ENCODE peak calls at places on chromosomes 13 and 19, in ten cellular contexts. One of them, this sample, is unnamed.
A peak's percentile ranks its signal among the peaks of the same experiment; 100 is the strongest.

GRCh38 chr13:99288069-99288468 is 19.1 kb downstream of the GPR183 start:
- DNase-seq in testis: no peak
- DNase-seq in psoas muscle: no peak
- DNase-seq in RWPE1: no peak
- DNase-seq in activated B cell treated with CpG ODN at 0.5 μM for 24 hours: no peak
- DNase-seq in right atrium auricular region: no peak
- DNase-seq in HCT116: no peak
- DNase-seq in Peyer's patch: no peak
- DNase-seq in AG09319: no peak
- DNase-seq in left ventricle myocardium inferior: no peak
- DNase-seq in this sample: no peak

GRCh38 chr13:52832268-52832667 is 16.2 kb downstream of the PCDH8 start:
- DNase-seq in left ventricle myocardium inferior: no peak
- DNase-seq in Peyer's patch: no peak
- DNase-seq in testis: no peak
- DNase-seq in RWPE1: no peak
- DNase-seq in AG09319: no peak
- DNase-seq in psoas muscle: no peak
- DNase-seq in HCT116: no peak
- DNase-seq in activated B cell treated with CpG ODN at 0.5 μM for 24 hours: no peak
- DNase-seq in right atrium auricular region: no peak
- DNase-seq in this sample: no peak

GRCh38 chr13:102392810-102393209 is 9.0 kb downstream of the FGF14 start:
- DNase-seq in AG09319: no peak
- DNase-seq in left ventricle myocardium inferior: no peak
- DNase-seq in HCT116: no peak
- DNase-seq in activated B cell treated with CpG ODN at 0.5 μM for 24 hours: no peak
- DNase-seq in RWPE1: no peak
- DNase-seq in testis: no peak
- DNase-seq in psoas muscle: no peak
- DNase-seq in right atrium auricular region: no peak
- DNase-seq in Peyer's patch: no peak
- DNase-seq in this sample: no peak

GRCh38 chr13:32262619-32263018 is 52.5 kb downstream of the ZAR1L start:
- DNase-seq in Peyer's patch: no peak
- DNase-seq in psoas muscle: no peak
- DNase-seq in left ventricle myocardium inferior: no peak
- DNase-seq in RWPE1: no peak
- DNase-seq in testis: no peak
- DNase-seq in right atrium auricular region: no peak
- DNase-seq in AG09319: no peak
- DNase-seq in HCT116: no peak
- DNase-seq in activated B cell treated with CpG ODN at 0.5 μM for 24 hours: no peak
- DNase-seq in this sample: no peak

GRCh38 chr13:47188802-47189201 is 291.9 kb upstream of the HTR2A start:
- DNase-seq in HCT116: no peak
- DNase-seq in RWPE1: no peak
- DNase-seq in right atrium auricular region: no peak
- DNase-seq in left ventricle myocardium inferior: no peak
- DNase-seq in psoas muscle: no peak
- DNase-seq in Peyer's patch: no peak
- DNase-seq in AG09319: peak; percentile 64
- DNase-seq in testis: no peak
- DNase-seq in activated B cell treated with CpG ODN at 0.5 μM for 24 hours: no peak
- DNase-seq in this sample: no peak

GRCh38 chr13:74465279-74465678 is 331.1 kb upstream of the KLF12 start:
- DNase-seq in left ventricle myocardium inferior: no peak
- DNase-seq in Peyer's patch: no peak
- DNase-seq in psoas muscle: no peak
- DNase-seq in HCT116: no peak
- DNase-seq in right atrium auricular region: no peak
- DNase-seq in RWPE1: no peak
- DNase-seq in testis: no peak
- DNase-seq in activated B cell treated with CpG ODN at 0.5 μM for 24 hours: no peak
- DNase-seq in AG09319: no peak
- DNase-seq in this sample: no peak

GRCh38 chr13:99766641-99767045 is 204.9 kb downstream of the ZIC5 start:
- DNase-seq in psoas muscle: no peak
- DNase-seq in AG09319: no peak
- DNase-seq in HCT116: no peak
- DNase-seq in activated B cell treated with CpG ODN at 0.5 μM for 24 hours: no peak
- DNase-seq in RWPE1: no peak
- DNase-seq in left ventricle myocardium inferior: no peak
- DNase-seq in right atrium auricular region: no peak
- DNase-seq in Peyer's patch: no peak
- DNase-seq in testis: no peak
- DNase-seq in this sample: no peak

GRCh38 chr13:26985285-26985878 is 186.2 kb downstream of the USP12 start:
- DNase-seq in AG09319: peak; percentile 57
- DNase-seq in left ventricle myocardium inferior: no peak
- DNase-seq in psoas muscle: no peak
- DNase-seq in RWPE1: peak; percentile 72
- DNase-seq in testis: peak; percentile 88
- DNase-seq in Peyer's patch: peak; percentile 90
- DNase-seq in right atrium auricular region: peak; percentile 87
- DNase-seq in activated B cell treated with CpG ODN at 0.5 μM for 24 hours: no peak
- DNase-seq in HCT116: peak; percentile 76
- DNase-seq in this sample: no peak

GRCh38 chr19:56114051-56114694 is 6.9 kb downstream of the ZNF787 start:
- DNase-seq in psoas muscle: no peak
- DNase-seq in Peyer's patch: no peak
- DNase-seq in HCT116: no peak
- DNase-seq in activated B cell treated with CpG ODN at 0.5 μM for 24 hours: no peak
- DNase-seq in RWPE1: no peak
- DNase-seq in right atrium auricular region: no peak
- DNase-seq in left ventricle myocardium inferior: no peak
- DNase-seq in testis: no peak
- DNase-seq in AG09319: no peak
- DNase-seq in this sample: peak; percentile 70

GRCh38 chr13:40922437-40923040 is 96.6 kb downstream of the ELF1 start:
- DNase-seq in RWPE1: no peak
- DNase-seq in activated B cell treated with CpG ODN at 0.5 μM for 24 hours: no peak
- DNase-seq in testis: peak; percentile 36
- DNase-seq in left ventricle myocardium inferior: peak; percentile 22
- DNase-seq in psoas muscle: no peak
- DNase-seq in HCT116: no peak
- DNase-seq in AG09319: no peak
- DNase-seq in Peyer's patch: peak; percentile 81
- DNase-seq in right atrium auricular region: no peak
- DNase-seq in this sample: no peak

GRCh38 chr13:40916207-40916998 is 102.7 kb downstream of the ELF1 start:
- DNase-seq in AG09319: no peak
- DNase-seq in left ventricle myocardium inferior: no peak
- DNase-seq in right atrium auricular region: no peak
- DNase-seq in HCT116: no peak
- DNase-seq in testis: no peak
- DNase-seq in RWPE1: no peak
- DNase-seq in activated B cell treated with CpG ODN at 0.5 μM for 24 hours: no peak
- DNase-seq in psoas muscle: no peak
- DNase-seq in Peyer's patch: no peak
- DNase-seq in this sample: no peak

DNA sequence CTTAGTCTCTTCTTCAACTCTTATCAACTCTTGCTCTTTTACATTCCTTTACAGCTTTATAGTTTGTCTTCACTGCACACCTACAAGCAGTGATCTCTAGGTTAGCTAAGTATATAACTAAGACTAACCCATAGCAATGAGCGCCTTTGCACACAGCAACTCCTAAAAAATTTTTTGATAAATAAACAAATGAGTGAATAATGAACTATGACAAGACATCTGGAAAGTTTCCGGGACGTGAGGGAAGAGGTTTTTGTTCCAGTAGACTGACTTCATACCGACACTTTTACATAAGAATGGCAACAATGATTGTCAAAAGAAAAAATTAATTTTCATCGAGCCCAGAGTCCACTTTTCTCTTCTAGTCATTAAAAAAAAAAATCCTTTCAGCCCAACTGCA is 98.3 kb downstream of the ELF1 start:
- DNase-seq in AG09319: no peak
- DNase-seq in RWPE1: no peak
- DNase-seq in Peyer's patch: no peak
- DNase-seq in testis: no peak
- DNase-seq in activated B cell treated with CpG ODN at 0.5 μM for 24 hours: no peak
- DNase-seq in right atrium auricular region: no peak
- DNase-seq in left ventricle myocardium inferior: no peak
- DNase-seq in psoas muscle: no peak
- DNase-seq in HCT116: no peak
- DNase-seq in this sample: no peak
- TF ChIP-seq CTCF in AG09319: no peak
- TF ChIP-seq CTCF in RWPE1: no peak
- TF ChIP-seq CTCF in Peyer's patch: no peak
- TF ChIP-seq CTCF in testis: no peak
- TF ChIP-seq CTCF in activated B cell treated with CpG ODN at 0.5 μM for 24 hours: no peak
- TF ChIP-seq CTCF in right atrium auricular region: no peak
- TF ChIP-seq CTCF in left ventricle myocardium inferior: no peak
- TF ChIP-seq CTCF in psoas muscle: no peak
- TF ChIP-seq CTCF in HCT116: no peak
- TF ChIP-seq CTCF in this sample: no peak

GRCh38 chr19:3691372-3691716 is 8.9 kb downstream of the PIP5K1C start:
- DNase-seq in activated B cell treated with CpG ODN at 0.5 μM for 24 hours: no peak
- DNase-seq in right atrium auricular region: no peak
- DNase-seq in AG09319: no peak
- DNase-seq in psoas muscle: no peak
- DNase-seq in left ventricle myocardium inferior: no peak
- DNase-seq in RWPE1: no peak
- DNase-seq in testis: no peak
- DNase-seq in HCT116: no peak
- DNase-seq in Peyer's patch: no peak
- DNase-seq in this sample: no peak

GRCh38 chr19:3693030-3693925 is 7.0 kb downstream of the PIP5K1C start:
- DNase-seq in activated B cell treated with CpG ODN at 0.5 μM for 24 hours: no peak
- DNase-seq in RWPE1: no peak
- DNase-seq in HCT116: no peak
- DNase-seq in AG09319: no peak
- DNase-seq in right atrium auricular region: no peak
- DNase-seq in psoas muscle: no peak
- DNase-seq in testis: no peak
- DNase-seq in left ventricle myocardium inferior: no peak
- DNase-seq in Peyer's patch: no peak
- DNase-seq in this sample: peak; percentile 53

GRCh38 chr19:3691726-3692125 is 8.5 kb downstream of the PIP5K1C start:
- DNase-seq in activated B cell treated with CpG ODN at 0.5 μM for 24 hours: no peak
- DNase-seq in right atrium auricular region: no peak
- DNase-seq in Peyer's patch: no peak
- DNase-seq in HCT116: no peak
- DNase-seq in RWPE1: no peak
- DNase-seq in psoas muscle: no peak
- DNase-seq in left ventricle myocardium inferior: no peak
- DNase-seq in AG09319: no peak
- DNase-seq in testis: no peak
- DNase-seq in this sample: no peak

GRCh38 chr19:3690551-3691371 is 9.5 kb downstream of the PIP5K1C start:
- DNase-seq in AG09319: no peak
- DNase-seq in activated B cell treated with CpG ODN at 0.5 μM for 24 hours: no peak
- DNase-seq in testis: no peak
- DNase-seq in right atrium auricular region: no peak
- DNase-seq in HCT116: no peak
- DNase-seq in psoas muscle: no peak
- DNase-seq in Peyer's patch: no peak
- DNase-seq in left ventricle myocardium inferior: no peak
- DNase-seq in RWPE1: no peak
- DNase-seq in this sample: peak; percentile 64

DNA sequence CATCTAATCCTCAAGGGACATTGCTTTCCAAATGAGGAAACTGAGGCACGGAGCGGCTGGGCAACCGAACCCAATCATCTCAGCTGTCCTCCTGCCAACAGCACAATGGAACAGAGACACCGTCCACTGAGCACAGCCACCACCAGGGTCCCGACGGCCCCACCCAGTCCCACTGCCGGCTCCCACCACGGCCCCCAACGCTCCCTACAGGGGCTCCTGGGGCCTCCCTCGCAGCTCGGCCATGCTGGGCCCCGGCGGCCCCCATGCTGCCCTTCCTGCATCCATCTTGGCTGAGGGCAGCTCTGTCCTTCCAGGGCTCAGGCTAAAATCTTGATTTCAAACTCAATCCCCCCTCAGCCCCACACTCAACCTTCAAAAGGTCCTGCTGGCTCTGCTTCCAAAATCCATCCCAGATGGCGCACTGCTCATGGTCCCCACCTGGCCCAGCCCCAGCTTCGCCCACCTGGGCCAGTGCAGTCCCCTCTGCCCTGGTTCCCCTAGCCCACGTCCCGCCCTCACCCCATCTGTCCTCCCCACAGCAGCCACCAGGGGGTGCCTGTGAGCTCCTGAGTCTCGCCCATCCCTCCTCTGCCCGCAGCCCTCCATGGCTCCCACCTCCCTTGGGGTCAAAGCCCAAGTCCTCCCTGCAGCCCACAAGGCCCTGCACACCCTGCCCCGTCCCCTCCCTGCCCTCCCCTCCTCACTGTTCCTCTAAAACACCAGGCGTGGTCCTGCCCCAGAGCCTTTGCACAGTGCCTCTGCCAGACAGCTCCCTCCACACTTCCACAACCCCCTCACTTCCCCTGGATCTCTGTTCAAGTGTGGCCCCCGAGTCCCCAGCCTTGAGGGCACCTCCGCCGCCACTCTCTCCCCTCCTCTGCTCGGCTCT is 7.9 kb downstream of the PIP5K1C start:
- DNase-seq in activated B cell treated with CpG ODN at 0.5 μM for 24 hours: peak; percentile 54
- DNase-seq in left ventricle myocardium inferior: no peak
- DNase-seq in Peyer's patch: no peak
- DNase-seq in AG09319: no peak
- DNase-seq in RWPE1: no peak
- DNase-seq in right atrium auricular region: no peak
- DNase-seq in HCT116: no peak
- DNase-seq in testis: no peak
- DNase-seq in psoas muscle: no peak
- DNase-seq in this sample: peak; percentile 86
- TF ChIP-seq CTCF in activated B cell treated with CpG ODN at 0.5 μM for 24 hours: no peak
- TF ChIP-seq CTCF in left ventricle myocardium inferior: peak; percentile 58
- TF ChIP-seq CTCF in Peyer's patch: peak; percentile 56
- TF ChIP-seq CTCF in AG09319: peak; percentile 43
- TF ChIP-seq CTCF in RWPE1: peak; percentile 54
- TF ChIP-seq CTCF in right atrium auricular region: peak; percentile 59
- TF ChIP-seq CTCF in HCT116: no peak
- TF ChIP-seq CTCF in testis: no peak
- TF ChIP-seq CTCF in psoas muscle: peak; percentile 31
- TF ChIP-seq CTCF in this sample: no peak

DNA sequence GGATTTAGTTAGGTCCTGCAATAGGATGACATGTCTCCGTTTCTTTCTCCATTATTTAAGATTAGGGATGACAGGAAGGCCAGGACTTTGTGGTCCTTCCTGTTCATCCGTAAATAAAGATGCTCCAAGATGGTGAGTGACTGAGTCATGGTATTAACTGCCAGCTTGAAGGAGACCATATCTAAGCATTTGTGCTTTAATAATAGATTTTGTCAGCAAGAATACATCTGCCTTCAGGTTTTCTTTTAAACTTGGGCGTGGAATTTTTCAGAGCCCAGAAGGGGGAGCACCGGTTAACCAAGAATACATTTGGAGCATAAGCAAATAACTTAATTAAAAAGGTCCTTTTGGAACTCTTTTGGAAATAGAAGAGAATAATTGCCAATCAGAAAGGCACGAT is 68.2 kb downstream of the ARHGAP35 start:
- DNase-seq in right atrium auricular region: no peak
- DNase-seq in Peyer's patch: no peak
- DNase-seq in RWPE1: no peak
- DNase-seq in psoas muscle: no peak
- DNase-seq in AG09319: no peak
- DNase-seq in activated B cell treated with CpG ODN at 0.5 μM for 24 hours: no peak
- DNase-seq in left ventricle myocardium inferior: no peak
- DNase-seq in testis: no peak
- DNase-seq in HCT116: no peak
- DNase-seq in this sample: no peak
- TF ChIP-seq CTCF in right atrium auricular region: peak; percentile 13
- TF ChIP-seq CTCF in Peyer's patch: no peak
- TF ChIP-seq CTCF in RWPE1: no peak
- TF ChIP-seq CTCF in psoas muscle: no peak
- TF ChIP-seq CTCF in AG09319: peak; percentile 20
- TF ChIP-seq CTCF in activated B cell treated with CpG ODN at 0.5 μM for 24 hours: no peak
- TF ChIP-seq CTCF in left ventricle myocardium inferior: no peak
- TF ChIP-seq CTCF in testis: no peak
- TF ChIP-seq CTCF in HCT116: peak; percentile 18
- TF ChIP-seq CTCF in this sample: no peak

GRCh38 chr19:12610540-12611360 is at the start of the genes ZNF490 and ZNF791:
- DNase-seq in psoas muscle: peak; percentile 99
- DNase-seq in right atrium auricular region: peak; percentile 99
- DNase-seq in AG09319: peak; percentile 92
- DNase-seq in testis: peak; percentile 100
- DNase-seq in RWPE1: peak; percentile 99
- DNase-seq in HCT116: peak; percentile 96
- DNase-seq in activated B cell treated with CpG ODN at 0.5 μM for 24 hours: peak; percentile 89
- DNase-seq in Peyer's patch: peak; percentile 99
- DNase-seq in left ventricle myocardium inferior: peak; percentile 98
- DNase-seq in this sample: peak; percentile 97
- TF ChIP-seq CTCF in psoas muscle: no peak
- TF ChIP-seq CTCF in right atrium auricular region: no peak
- TF ChIP-seq CTCF in AG09319: no peak
- TF ChIP-seq CTCF in testis: no peak
- TF ChIP-seq CTCF in RWPE1: no peak
- TF ChIP-seq CTCF in HCT116: no peak
- TF ChIP-seq CTCF in activated B cell treated with CpG ODN at 0.5 μM for 24 hours: no peak
- TF ChIP-seq CTCF in Peyer's patch: no peak
- TF ChIP-seq CTCF in left ventricle myocardium inferior: no peak
- TF ChIP-seq CTCF in this sample: no peak

This sample was measured in left lung.